ENCODE peak calls at places on chromosome 1, in eight cellular contexts. One of them, this sample, is unnamed.

GRCh38 chr1:77446841-77447555 is 165.2 kb downstream of the AK5 start:
- DNase-seq in NCI-H748 treated with DMSO at 0.1 percent for 48 hours: no peak
- DNase-seq in endodermal cell: no peak
- DNase-seq in NCI-H1105: no peak
- DNase-seq in colonic mucosa: no peak
- DNase-seq in AML-193: no peak
- DNase-seq in IMR-90: peak; percentile 48
- DNase-seq in astrocyte of the cerebellum: no peak
- DNase-seq in this sample: no peak

GRCh38 chr1:227891223-227891954 is 56.3 kb downstream of the WNT9A start:
- DNase-seq in NCI-H1105: no peak
- DNase-seq in NCI-H748 treated with DMSO at 0.1 percent for 48 hours: no peak
- DNase-seq in AML-193: no peak
- DNase-seq in astrocyte of the cerebellum: no peak
- DNase-seq in endodermal cell: peak; percentile 47
- DNase-seq in colonic mucosa: peak; percentile 17
- DNase-seq in IMR-90: no peak
- DNase-seq in this sample: no peak

GRCh38 chr1:183186820-183187219 is 756 bp downstream of the LAMC2 start:
- DNase-seq in colonic mucosa: no peak
- DNase-seq in AML-193: no peak
- DNase-seq in NCI-H1105: no peak
- DNase-seq in astrocyte of the cerebellum: no peak
- DNase-seq in NCI-H748 treated with DMSO at 0.1 percent for 48 hours: no peak
- DNase-seq in IMR-90: no peak
- DNase-seq in endodermal cell: no peak
- DNase-seq in this sample: no peak

GRCh38 chr1:63917571-63918394 is 144.0 kb downstream of the ROR1 start:
- DNase-seq in NCI-H1105: no peak
- DNase-seq in astrocyte of the cerebellum: no peak
- DNase-seq in IMR-90: peak; percentile 21
- DNase-seq in colonic mucosa: no peak
- DNase-seq in endodermal cell: peak; percentile 90
- DNase-seq in NCI-H748 treated with DMSO at 0.1 percent for 48 hours: no peak
- DNase-seq in AML-193: peak; percentile 14
- DNase-seq in this sample: no peak

GRCh38 chr1:228514421-228514820 is 27.2 kb downstream of the RNF187 start:
- DNase-seq in colonic mucosa: no peak
- DNase-seq in endodermal cell: peak; percentile 30
- DNase-seq in IMR-90: no peak
- DNase-seq in astrocyte of the cerebellum: no peak
- DNase-seq in NCI-H748 treated with DMSO at 0.1 percent for 48 hours: no peak
- DNase-seq in NCI-H1105: no peak
- DNase-seq in AML-193: no peak
- DNase-seq in this sample: no peak

GRCh38 chr1:211524521-211524920 is 32.6 kb upstream of the RD3 start:
- DNase-seq in astrocyte of the cerebellum: no peak
- DNase-seq in endodermal cell: no peak
- DNase-seq in colonic mucosa: no peak
- DNase-seq in NCI-H748 treated with DMSO at 0.1 percent for 48 hours: no peak
- DNase-seq in AML-193: no peak
- DNase-seq in NCI-H1105: no peak
- DNase-seq in IMR-90: no peak
- DNase-seq in this sample: no peak

GRCh38 chr1:94209425-94209824 is 28.0 kb downstream of the ARHGAP29 start:
- DNase-seq in endodermal cell: no peak
- DNase-seq in astrocyte of the cerebellum: no peak
- DNase-seq in colonic mucosa: no peak
- DNase-seq in IMR-90: peak; percentile 58
- DNase-seq in NCI-H1105: no peak
- DNase-seq in AML-193: no peak
- DNase-seq in NCI-H748 treated with DMSO at 0.1 percent for 48 hours: no peak
- DNase-seq in this sample: no peak

GRCh38 chr1:59704721-59705120 is 110.0 kb upstream of the HOOK1 start:
- DNase-seq in AML-193: no peak
- DNase-seq in astrocyte of the cerebellum: no peak
- DNase-seq in IMR-90: no peak
- DNase-seq in endodermal cell: no peak
- DNase-seq in NCI-H748 treated with DMSO at 0.1 percent for 48 hours: no peak
- DNase-seq in NCI-H1105: no peak
- DNase-seq in colonic mucosa: no peak
- DNase-seq in this sample: no peak

GRCh38 chr1:112251766-112252506 is 144.1 kb upstream of the CTTNBP2NL start:
- DNase-seq in AML-193: no peak
- DNase-seq in colonic mucosa: no peak
- DNase-seq in endodermal cell: no peak
- DNase-seq in astrocyte of the cerebellum: no peak
- DNase-seq in NCI-H748 treated with DMSO at 0.1 percent for 48 hours: no peak
- DNase-seq in NCI-H1105: no peak
- DNase-seq in IMR-90: peak; percentile 32
- DNase-seq in this sample: no peak

GRCh38 chr1:15125101-15125745 is 28.3 kb upstream of the TMEM51 start:
- DNase-seq in astrocyte of the cerebellum: no peak
- DNase-seq in NCI-H1105: no peak
- DNase-seq in AML-193: no peak
- DNase-seq in IMR-90: no peak
- DNase-seq in colonic mucosa: no peak
- DNase-seq in endodermal cell: no peak
- DNase-seq in NCI-H748 treated with DMSO at 0.1 percent for 48 hours: no peak
- DNase-seq in this sample: no peak

GRCh38 chr1:205199090-205199930 is 12.2 kb downstream of the DSTYK start:
- DNase-seq in astrocyte of the cerebellum: no peak
- DNase-seq in colonic mucosa: no peak
- DNase-seq in IMR-90: peak; percentile 70
- DNase-seq in NCI-H1105: no peak
- DNase-seq in AML-193: no peak
- DNase-seq in endodermal cell: no peak
- DNase-seq in NCI-H748 treated with DMSO at 0.1 percent for 48 hours: no peak
- DNase-seq in this sample: no peak

GRCh38 chr1:88867743-88868521 is 23.4 kb downstream of the GTF2B start:
- DNase-seq in astrocyte of the cerebellum: peak; percentile 59
- DNase-seq in endodermal cell: no peak
- DNase-seq in NCI-H748 treated with DMSO at 0.1 percent for 48 hours: no peak
- DNase-seq in AML-193: no peak
- DNase-seq in IMR-90: peak; percentile 97
- DNase-seq in colonic mucosa: no peak
- DNase-seq in NCI-H1105: no peak
- DNase-seq in this sample: no peak

GRCh38 chr1:109242387-109242786 is 7.0 kb upstream of the CELSR2 start:
- DNase-seq in astrocyte of the cerebellum: no peak
- DNase-seq in NCI-H1105: no peak
- DNase-seq in colonic mucosa: no peak
- DNase-seq in IMR-90: no peak
- DNase-seq in AML-193: no peak
- DNase-seq in NCI-H748 treated with DMSO at 0.1 percent for 48 hours: no peak
- DNase-seq in endodermal cell: no peak
- DNase-seq in this sample: no peak